ENCODE peak calls at places on chromosomes 13 and 19, in seven cellular contexts. R is activated CD4-positive, alpha-beta T cell treated with anti-CD3 and anti-CD28 coated beads, Interleukin-2, amount 50 U/mL, for 24 hours; I is stimulated activated CD8-positive, alpha-beta memory T cell treated with anti-CD3 and anti-CD28 coated beads, Interleukin-4, amount 100 ng/mL, for 24 hours; T is endothelial cell; M is pancreas; S is NCI-H1930; Y is iPS-NIHi11. Q is an unnamed sample.

GRCh38 chr13:30713133-30713532 is 22.2 kb upstream of the ALOX5AP start:
- DNase-seq in R (no peak), I (no peak), T (no peak), M (no peak), S (no peak), Y (no peak), Q (no peak)

GRCh38 chr19:1236566-1236965 is 1.2 kb downstream of the CBARP start:
- DNase-seq in R (no peak), I (no peak), T (no peak), M (no peak), S (no peak), Y (no peak), Q (no peak)

GRCh38 chr19:34145741-34146202 is 26.5 kb upstream of the LSM14A start:
- DNase-seq in R (peak), I (peak), T (peak), M (no peak), S (peak), Y (peak), Q (no peak)

GRCh38 chr19:48613852-48614435 is 932 bp downstream of the FAM83E start:
- DNase-seq in R (no peak), I (no peak), T (no peak), M (no peak), S (no peak), Y (no peak), Q (no peak)

GRCh38 chr19:2345076-2345475 is 15.0 kb upstream of the TMPRSS9 start:
- DNase-seq in R (no peak), I (no peak), T (no peak), M (no peak), S (no peak), Y (no peak), Q (no peak)

GRCh38 chr13:78603240-78603947 is at the start of gene POU4F1:
- DNase-seq in R (peak), I (peak), T (peak), M (peak), S (peak), Y (peak), Q (peak)

GRCh38 chr13:30576528-30576927 is 41.2 kb upstream of the USPL1 start:
- DNase-seq in R (no peak), I (no peak), T (no peak), M (no peak), S (no peak), Y (no peak), Q (no peak)

GRCh38 chr13:50452761-50453160 is 390.7 kb downstream of the DLEU7 start:
- DNase-seq in R (no peak), I (no peak), T (no peak), M (no peak), S (no peak), Y (no peak), Q (no peak)

GRCh38 chr13:113581871-113582270 is 2.7 kb upstream of the TFDP1 start:
- DNase-seq in R (no peak), I (no peak), T (no peak), M (no peak), S (no peak), Y (no peak), Q (no peak)

GRCh38 chr19:49205114-49205513 is 47.5 kb downstream of the TRPM4 start:
- DNase-seq in R (no peak), I (no peak), T (no peak), M (no peak), S (no peak), Y (no peak), Q (no peak)

GRCh38 chr19:18605546-18606280 is 886 bp downstream of the CRLF1 start:
- DNase-seq in R (no peak), I (no peak), T (no peak), M (no peak), S (no peak), Y (no peak), Q (no peak)

GRCh38 chr13:30915691-30916541 is 9.8 kb downstream of the MEDAG start:
- DNase-seq in R (no peak), I (no peak), T (no peak), M (no peak), S (no peak), Y (no peak), Q (no peak)

GRCh38 chr13:110644892-110645521 is 29.7 kb downstream of the NAXD start:
- DNase-seq in R (no peak), I (peak), T (peak), M (peak), S (no peak), Y (peak), Q (peak)

GRCh38 chr13:39531646-39532045 is 71.3 kb downstream of the LHFPL6 start:
- DNase-seq in R (no peak), I (no peak), T (no peak), M (no peak), S (no peak), Y (no peak), Q (no peak)

GRCh38 chr19:30529876-30530275 is 157.7 kb downstream of the ZNF536 start:
- DNase-seq in R (no peak), I (no peak), T (no peak), M (no peak), S (no peak), Y (no peak), Q (no peak)

GRCh38 chr13:44575741-44576395 is at the start of gene TSC22D1:
- DNase-seq in R (peak), I (peak), T (peak), M (peak), S (peak), Y (peak), Q (peak)

GRCh38 chr13:46403851-46404731 is 17.0 kb upstream of the RUBCNL start:
- DNase-seq in R (no peak), I (no peak), T (no peak), M (no peak), S (no peak), Y (no peak), Q (no peak)

GRCh38 chr13:30898721-30899188 is 7.3 kb upstream of the MEDAG start:
- DNase-seq in R (peak), I (no peak), T (peak), M (no peak), S (no peak), Y (no peak), Q (no peak)

GRCh38 chr13:85974604-85975366 is 175.6 kb upstream of the SLITRK6 start:
- DNase-seq in R (no peak), I (no peak), T (no peak), M (no peak), S (no peak), Y (no peak), Q (no peak)

GRCh38 chr13:58855283-58855682 is 1223.7 kb downstream of the PCDH17 start:
- DNase-seq in R (no peak), I (no peak), T (no peak), M (no peak), S (no peak), Y (no peak), Q (no peak)

GRCh38 chr19:51751655-51752054 is at the start of gene FPR1:
- DNase-seq in R (no peak), I (no peak), T (no peak), M (no peak), S (no peak), Y (no peak), Q (no peak)

GRCh38 chr13:42970824-42971669 is 21.0 kb downstream of the EPSTI1 start:
- DNase-seq in R (peak), I (peak), T (peak), M (no peak), S (no peak), Y (peak), Q (no peak)

GRCh38 chr19:49073514-49074378 is 1.2 kb upstream of the KCNA7 start:
- DNase-seq in R (no peak), I (no peak), T (no peak), M (no peak), S (peak), Y (peak), Q (no peak)

GRCh38 chr19:5489511-5489910 is 34.3 kb downstream of the ZNRF4 start:
- DNase-seq in R (no peak), I (no peak), T (no peak), M (no peak), S (no peak), Y (no peak), Q (no peak)

GRCh38 chr19:33290956-33291622 is 11.2 kb downstream of the CEBPA start:
- DNase-seq in R (no peak), I (no peak), T (no peak), M (peak), S (no peak), Y (no peak), Q (no peak)

GRCh38 chr13:97710797-97711196 is 242.7 kb upstream of the IPO5 start:
- DNase-seq in R (no peak), I (no peak), T (no peak), M (no peak), S (no peak), Y (no peak), Q (no peak)

GRCh38 chr19:2609389-2610116 is 92.9 kb downstream of the GNG7 start:
- DNase-seq in R (no peak), I (no peak), T (no peak), M (peak), S (no peak), Y (no peak), Q (no peak)